ENCODE peak calls at places on chromosomes 4 and X, in seven cellular contexts. M is cardiac fibroblast, K is fibroblast of lung, H is right lobe of liver, Y is HCT116, C is tibial artery, P is tibial nerve. X is an unnamed sample.
A peak's percentile ranks its signal among the peaks of the same experiment; 100 is the strongest.

GRCh38 chrX:126137899-126138298 is 28.2 kb downstream of the DCAF12L2 start:
- DNase-seq in M (no peak), K (no peak), H (no peak), Y (no peak), C (no peak), P (no peak), X (no peak)

GRCh38 chr4:111775908-111776307 is 369.3 kb upstream of the FAM241A start:
- DNase-seq in M (no peak), K (peak; percentile 22), H (no peak), Y (no peak), C (no peak), P (no peak), X (peak; percentile 3)

GRCh38 chrX:153735274-153735673 is 10.6 kb downstream of the ABCD1 start:
- DNase-seq in M (no peak), K (peak; percentile 12), H (no peak), Y (no peak), C (no peak), P (no peak), X (no peak)

GRCh38 chr4:2186133-2186864 is 55.6 kb downstream of the HAUS3 start:
- DNase-seq in M (peak; percentile 45), K (peak; percentile 27), H (peak; percentile 37), Y (peak; percentile 52), C (no peak), P (no peak), X (peak; percentile 29)

GRCh38 chr4:4849524-4850193 is 9.8 kb upstream of the MSX1 start:
- DNase-seq in M (no peak), K (no peak), H (no peak), Y (no peak), C (peak; percentile 35), P (no peak), X (no peak)

GRCh38 chr4:121950212-121950679 is 1.6 kb downstream of the TRPC3 start:
- DNase-seq in M (peak; percentile 64), K (peak; percentile 59), H (peak; percentile 68), Y (peak; percentile 21), C (peak; percentile 76), P (peak; percentile 69), X (peak; percentile 54)

GRCh38 chr4:4420421-4420820 is 33.5 kb downstream of the NSG1 start:
- DNase-seq in M (no peak), K (no peak), H (no peak), Y (no peak), C (no peak), P (no peak), X (no peak)

GRCh38 chrX:72349190-72349589 is 43.5 kb upstream of the CITED1 start:
- DNase-seq in M (no peak), K (no peak), H (no peak), Y (no peak), C (no peak), P (no peak), X (no peak)

GRCh38 chrX:104972737-104973136 is 247.8 kb downstream of the TEX13A start:
- DNase-seq in M (no peak), K (no peak), H (no peak), Y (no peak), C (no peak), P (no peak), X (no peak)

GRCh38 chr4:13821522-13821921 is 194.0 kb upstream of the BOD1L1 start:
- DNase-seq in M (no peak), K (no peak), H (no peak), Y (no peak), C (no peak), P (no peak), X (no peak)

GRCh38 chr4:184911310-184911709 is 85.5 kb upstream of the ACSL1 start:
- DNase-seq in M (peak; percentile 58), K (peak; percentile 40), H (no peak), Y (peak; percentile 23), C (no peak), P (no peak), X (peak; percentile 51)

GRCh38 chrX:619451-619811 is 11.2 kb upstream of the SHOX start:
- DNase-seq in M (no peak), K (no peak), H (no peak), Y (no peak), C (no peak), P (no peak), X (no peak)

GRCh38 chr4:40317921-40318658 is 17.0 kb upstream of the CHRNA9 start:
- DNase-seq in M (no peak), K (peak; percentile 36), H (no peak), Y (no peak), C (no peak), P (no peak), X (no peak)

GRCh38 chr4:40314951-40315350 is 20.2 kb upstream of the CHRNA9 start:
- DNase-seq in M (no peak), K (no peak), H (no peak), Y (no peak), C (no peak), P (no peak), X (no peak)

GRCh38 chr4:40311811-40312346 is 23.3 kb upstream of the CHRNA9 start:
- DNase-seq in M (peak; percentile 38), K (no peak), H (no peak), Y (no peak), C (no peak), P (no peak), X (no peak)

GRCh38 chr4:40316782-40317635 is 18.1 kb upstream of the CHRNA9 start:
- DNase-seq in M (peak; percentile 96), K (peak; percentile 93), H (no peak), Y (peak; percentile 80), C (peak; percentile 65), P (peak; percentile 42), X (peak; percentile 98)

GRCh38 chr4:40316333-40316781 is 18.8 kb upstream of the CHRNA9 start:
- DNase-seq in M (peak; percentile 95), K (peak; percentile 91), H (no peak), Y (no peak), C (no peak), P (no peak), X (peak; percentile 95)
- H3K4me3 ChIP-seq in M (peak overlapping the region; percentile 42), K (peak overlapping the region; percentile 63), H (no peak overlapping the region), Y (no peak overlapping the region), C (peak overlapping the region; percentile 37), P (no peak overlapping the region), X (peak overlapping the region; percentile 51)

DNA sequence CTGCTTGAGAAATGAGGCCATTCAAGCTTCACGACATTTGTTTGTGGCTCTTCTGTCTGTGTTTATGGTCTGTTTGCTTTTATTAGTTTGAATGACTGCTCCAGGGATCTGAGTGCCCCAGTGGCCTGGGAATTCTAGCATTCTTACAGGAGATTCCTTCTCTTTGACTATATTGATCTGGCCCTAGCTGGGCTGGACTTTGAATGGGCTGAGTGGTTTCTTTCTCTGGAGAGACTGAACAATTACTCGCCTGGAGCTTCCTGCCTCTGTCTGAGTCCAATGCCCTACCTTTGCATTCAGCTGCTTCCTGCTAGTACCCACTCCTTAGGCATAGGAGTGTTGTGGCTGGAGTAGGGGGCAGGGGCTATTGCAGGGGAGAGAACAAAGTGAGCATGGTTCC is 51.2 kb upstream of the EDA start:
- DNase-seq in M (no peak), K (no peak), H (no peak), Y (no peak), C (no peak), P (no peak), X (no peak)
- TF ChIP-seq CTCF in M (no peak), K (no peak), H (no peak), Y (no peak), C (no peak), P (no peak), X (no peak)

GRCh38 chr4:130197946-130198345 is 1102.0 kb downstream of the C4orf33 start:
- DNase-seq in M (no peak), K (no peak), H (no peak), Y (no peak), C (no peak), P (no peak), X (no peak)

DNA sequence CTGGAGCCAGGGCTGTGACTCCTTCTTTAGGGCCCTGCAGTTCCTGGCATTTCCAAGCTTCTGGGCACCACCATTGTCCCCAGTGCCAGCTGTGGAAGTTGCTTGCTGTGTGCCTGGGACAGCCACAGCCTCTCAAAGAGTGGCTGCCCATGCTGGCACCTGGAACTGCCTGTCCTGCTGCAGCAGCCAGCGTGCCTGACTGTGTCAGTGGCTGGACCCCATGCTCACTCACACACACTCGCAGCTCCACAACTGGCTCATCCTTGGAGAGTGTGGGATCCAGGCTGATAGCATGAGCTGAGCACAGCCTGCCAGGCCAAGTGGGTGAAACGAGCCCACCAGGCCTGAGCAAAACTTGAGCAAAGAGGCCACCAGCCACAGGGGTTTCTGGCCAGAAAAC is 1107.6 kb downstream of the C4orf33 start:
- DNase-seq in M (no peak), K (no peak), H (no peak), Y (no peak), C (no peak), P (no peak), X (no peak)
- H3K4me3 ChIP-seq in M (no peak overlapping the region), K (no peak overlapping the region), H (no peak overlapping the region), Y (no peak overlapping the region), C (no peak overlapping the region), P (no peak overlapping the region), X (no peak overlapping the region)

GRCh38 chrX:38661561-38661960 is 100.2 kb downstream of the TSPAN7 start:
- DNase-seq in M (no peak), K (no peak), H (no peak), Y (no peak), C (no peak), P (no peak), X (no peak)

GRCh38 chrX:38666909-38667308 is 105.6 kb downstream of the TSPAN7 start:
- DNase-seq in M (no peak), K (no peak), H (no peak), Y (no peak), C (no peak), P (no peak), X (no peak)

GRCh38 chrX:38662640-38663039 is 101.3 kb downstream of the TSPAN7 start:
- DNase-seq in M (no peak), K (no peak), H (no peak), Y (no peak), C (no peak), P (no peak), X (no peak)

GRCh38 chrX:38660395-38661179 is 99.2 kb downstream of the TSPAN7 start:
- DNase-seq in M (no peak), K (no peak), H (no peak), Y (no peak), C (no peak), P (no peak), X (no peak)

GRCh38 chrX:38664285-38664684 is 102.9 kb downstream of the TSPAN7 start:
- DNase-seq in M (peak; percentile 49), K (peak; percentile 29), H (no peak), Y (peak; percentile 26), C (no peak), P (peak; percentile 8), X (peak; percentile 61)
- TF ChIP-seq CTCF in M (peak; percentile 37), K (peak; percentile 32), H (peak; percentile 45), Y (peak; percentile 40), C (peak; percentile 13), P (peak; percentile 10), X (peak; percentile 51)

DNA sequence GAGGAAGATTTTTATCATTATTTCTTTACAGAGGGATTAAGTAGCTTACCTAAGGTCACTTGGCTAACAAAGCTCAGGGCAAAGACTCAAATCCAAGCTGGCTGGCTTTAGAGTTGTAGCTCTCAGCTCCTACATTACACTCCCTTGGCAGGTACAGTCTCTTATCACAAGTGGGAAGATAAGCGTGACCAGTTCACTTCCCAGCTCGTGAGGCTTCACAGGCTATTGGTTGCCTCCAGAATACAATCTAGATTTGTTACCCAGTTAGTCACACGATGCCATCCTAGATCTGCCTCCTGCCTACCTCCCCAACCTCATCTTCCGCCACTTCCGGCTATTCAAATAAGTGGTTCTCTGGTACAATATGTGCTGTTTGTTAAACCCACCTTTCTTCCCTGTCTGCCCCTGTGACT is 3.7 kb downstream of the MMRN1 start:
- DNase-seq in M (no peak), K (no peak), H (no peak), Y (no peak), C (peak; percentile 28), P (no peak), X (no peak)
- H3K4me3 ChIP-seq in M (no peak overlapping the region), K (no peak overlapping the region), H (no peak overlapping the region), Y (no peak overlapping the region), C (no peak overlapping the region), P (no peak overlapping the region), X (no peak overlapping the region)

GRCh38 chr4:174826660-174827059 is 2.4 kb downstream of the GLRA3 start:
- DNase-seq in M (no peak), K (no peak), H (no peak), Y (no peak), C (no peak), P (no peak), X (no peak)
- TF ChIP-seq CTCF in M (no peak), K (no peak), H (no peak), Y (peak; percentile 35), C (no peak), P (no peak), X (no peak)

X was measured in fibroblast of the aortic adventitia.